ENCODE peak calls at places on chromosomes 7 and 10, in five cellular contexts. O is AG04450, E is breast epithelium, Z is natural killer cell, M is ascending aorta. P is an unnamed sample.

GRCh38 chr7:67137464-67137863 is 140.8 kb downstream of the TYW1 start:
- DNase-seq in O (no peak), E (no peak), Z (no peak), M (no peak), P (no peak)

GRCh38 chr7:134297489-134297888 is 19.2 kb downstream of the SLC35B4 start:
- DNase-seq in O (no peak), E (no peak), Z (no peak), M (no peak), P (no peak)

GRCh38 chr10:67883710-67884312 is 645 bp upstream of the SIRT1 start:
- DNase-seq in O (no peak), E (no peak), Z (no peak), M (no peak), P (no peak)

GRCh38 chr7:29065458-29065857 is 80.9 kb downstream of the CPVL start:
- DNase-seq in O (no peak), E (no peak), Z (no peak), M (no peak), P (no peak)

GRCh38 chr7:137674551-137675409 is 172.0 kb downstream of the DGKI start:
- DNase-seq in O (no peak), E (no peak), Z (no peak), M (no peak), P (peak; percentile 60)

GRCh38 chr7:121305109-121305508 is 23.7 kb upstream of the WNT16 start:
- DNase-seq in O (no peak), E (no peak), Z (no peak), M (no peak), P (no peak)

GRCh38 chr10:89129850-89130396 is 77.2 kb downstream of the CH25H start:
- DNase-seq in O (no peak), E (peak; percentile 31), Z (no peak), M (peak; percentile 68), P (peak; percentile 31)

GRCh38 chr10:84205853-84206513 is 11.6 kb downstream of the CDHR1 start:
- DNase-seq in O (no peak), E (no peak), Z (no peak), M (peak; percentile 7), P (no peak)

GRCh38 chr10:122154034-122154732 is 116.9 kb upstream of the BTBD16 start:
- DNase-seq in O (no peak), E (no peak), Z (no peak), M (no peak), P (no peak)

GRCh38 chr10:71774916-71775702 is 1.8 kb upstream of the VSIR start:
- DNase-seq in O (no peak), E (no peak), Z (no peak), M (peak; percentile 76), P (peak; percentile 98)

GRCh38 chr7:133668296-133669060 is 415.6 kb downstream of the EXOC4 start:
- DNase-seq in O (no peak), E (no peak), Z (no peak), M (no peak), P (no peak)

GRCh38 chr10:94673614-94674321 is 9.8 kb upstream of the CYP2C18 start:
- DNase-seq in O (no peak), E (no peak), Z (no peak), M (no peak), P (no peak)

GRCh38 chr10:31320179-31320597 is 1.2 kb downstream of the ZEB1 start:
- DNase-seq in O (no peak), E (no peak), Z (peak; percentile 31), M (peak; percentile 68), P (peak; percentile 51)

GRCh38 chr7:136441835-136442234 is 426.6 kb upstream of the CHRM2 start:
- DNase-seq in O (no peak), E (no peak), Z (no peak), M (no peak), P (no peak)

GRCh38 chr10:52539463-52539862 is 225.4 kb downstream of the DKK1 start:
- DNase-seq in O (no peak), E (no peak), Z (no peak), M (no peak), P (no peak)

GRCh38 chr10:85926986-85927385 is 439.6 kb downstream of the GRID1 start:
- DNase-seq in O (no peak), E (no peak), Z (no peak), M (no peak), P (no peak)

GRCh38 chr10:67666416-67667043 is 29.5 kb downstream of the CTNNA3 start:
- DNase-seq in O (no peak), E (no peak), Z (no peak), M (no peak), P (peak; percentile 5)

GRCh38 chr7:102473271-102473991 is 5.3 kb downstream of the POLR2J start:
- DNase-seq in O (no peak), E (no peak), Z (no peak), M (no peak), P (no peak)

GRCh38 chr7:66183700-66184099 is 21.4 kb upstream of the TPST1 start:
- DNase-seq in O (peak; percentile 76), E (no peak), Z (no peak), M (no peak), P (no peak)

GRCh38 chr10:21572578-21572977 is 38.5 kb downstream of the MLLT10 start:
- DNase-seq in O (no peak), E (no peak), Z (no peak), M (peak; percentile 76), P (no peak)

GRCh38 chr7:37448057-37448636 is 517 bp downstream of the ELMO1 start:
- DNase-seq in O (no peak), E (no peak), Z (peak; percentile 43), M (no peak), P (no peak)

GRCh38 chr10:124739119-124739921 is 4.9 kb downstream of the FAM53B start:
- DNase-seq in O (no peak), E (no peak), Z (no peak), M (peak; percentile 50), P (no peak)

GRCh38 chr7:95883208-95883607 is 110.9 kb downstream of the DYNC1I1 start:
- DNase-seq in O (no peak), E (no peak), Z (no peak), M (no peak), P (no peak)

GRCh38 chr10:115981056-115981455 is 291.9 kb downstream of the GFRA1 start:
- DNase-seq in O (no peak), E (no peak), Z (no peak), M (no peak), P (no peak)

GRCh38 chr10:70742537-70743429 is 42.4 kb downstream of the TBATA start:
- DNase-seq in O (peak; percentile 80), E (no peak), Z (no peak), M (no peak), P (no peak)

GRCh38 chr10:94762393-94762792 is at the start of gene CYP2C19:
- DNase-seq in O (no peak), E (no peak), Z (no peak), M (no peak), P (no peak)

GRCh38 chr7:18896343-18896975 is 221.0 kb downstream of the TWIST1 start:
- DNase-seq in O (no peak), E (no peak), Z (no peak), M (no peak), P (no peak)

GRCh38 chr7:36490335-36490940 is 100.8 kb downstream of the ANLN start:
- DNase-seq in O (no peak), E (no peak), Z (no peak), M (no peak), P (no peak)

GRCh38 chr10:71078454-71079145 is 133.8 kb upstream of the UNC5B start:
- DNase-seq in O (no peak), E (peak; percentile 13), Z (no peak), M (peak; percentile 56), P (no peak)

GRCh38 chr10:3898821-3899220 is 113.8 kb upstream of the KLF6 start:
- DNase-seq in O (no peak), E (peak; percentile 80), Z (no peak), M (no peak), P (no peak)

DNA sequence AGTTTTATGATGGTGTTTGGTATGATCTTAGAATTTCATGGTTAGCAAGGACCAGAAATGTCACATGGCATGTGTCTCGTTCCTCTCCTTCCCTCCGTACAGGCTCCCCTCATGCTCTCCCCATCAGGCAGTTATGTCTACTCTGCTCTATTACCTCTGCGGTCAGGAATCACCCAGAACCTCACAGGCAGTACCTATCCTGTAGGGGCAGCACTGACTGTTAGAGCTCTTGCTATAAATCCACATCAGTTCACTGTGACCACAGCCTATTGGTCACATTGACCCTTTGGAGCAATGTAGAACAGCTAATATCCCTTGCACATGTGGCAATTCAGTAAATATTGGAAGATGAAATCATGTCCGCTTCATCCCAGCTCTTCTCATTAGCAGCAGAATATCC is 151.8 kb downstream of the WNT2 start:
- DNase-seq in O (no peak), E (no peak), Z (no peak), M (no peak), P (no peak)
- TF ChIP-seq CTCF in O (no peak), E (no peak), Z (no peak), M (no peak), P (no peak)

GRCh38 chr7:26912351-26912750 is 48.0 kb upstream of the SKAP2 start:
- DNase-seq in O (no peak), E (no peak), Z (no peak), M (no peak), P (peak; percentile 82)
- TF ChIP-seq CTCF in O (no peak), E (no peak), Z (no peak), M (no peak), P (no peak)

GRCh38 chr10:97683556-97684357 is 3.3 kb downstream of the AVPI1 start:
- DNase-seq in O (no peak), E (no peak), Z (no peak), M (no peak), P (peak; percentile 68)
- TF ChIP-seq CTCF in O (no peak), E (no peak), Z (no peak), M (no peak), P (no peak)

GRCh38 chr7:142445019-142445686 is 187.3 kb upstream of the PRSS58 start:
- DNase-seq in O (no peak), E (no peak), Z (no peak), M (no peak), P (no peak)
- TF ChIP-seq CTCF in O (peak; percentile 21), E (no peak), Z (no peak), M (no peak), P (peak; percentile 18)

P was measured in HL-60.